ENCODE peak calls at places on chromosomes 3 and 15, in ten cellular contexts. D is cardiac muscle cell, E is lower lobe of right lung, Y is tibial nerve, O is BJ, S is tibial artery, B is ovary, N is thoracic aorta, T is uterus, V is GM23248. U is an unnamed sample.
A peak's percentile ranks its signal among the peaks of the same experiment; 100 is the strongest.

GRCh38 chr15:69337133-69337532 is 38.4 kb downstream of the PAQR5 start:
- DNase-seq in D (no peak), E (no peak), Y (no peak), O (no peak), S (no peak), B (no peak), N (no peak), T (no peak), V (peak; percentile 23), U (no peak)

GRCh38 chr3:76812649-76813048 is 227.2 kb upstream of the ROBO2 start:
- DNase-seq in D (no peak), E (no peak), Y (no peak), O (no peak), S (no peak), B (no peak), N (no peak), T (no peak), V (no peak), U (no peak)

GRCh38 chr3:57972421-57973111 is 35.7 kb upstream of the FLNB start:
- DNase-seq in D (no peak), E (no peak), Y (no peak), O (no peak), S (no peak), B (no peak), N (no peak), T (no peak), V (no peak), U (no peak)

GRCh38 chr15:93173369-93173768 is 84.4 kb upstream of the RGMA start:
- DNase-seq in D (peak; percentile 49), E (no peak), Y (no peak), O (peak; percentile 15), S (no peak), B (no peak), N (no peak), T (no peak), V (peak; percentile 61), U (no peak)

GRCh38 chr3:129413687-129414506 is 14.5 kb downstream of the EFCAB12 start:
- DNase-seq in D (peak; percentile 96), E (no peak), Y (no peak), O (peak; percentile 83), S (peak; percentile 29), B (peak; percentile 54), N (no peak), T (no peak), V (peak; percentile 93), U (peak; percentile 17)

GRCh38 chr3:41690766-41691563 is 270.9 kb downstream of the ULK4 start:
- DNase-seq in D (peak; percentile 35), E (no peak), Y (no peak), O (no peak), S (no peak), B (no peak), N (no peak), T (no peak), V (no peak), U (no peak)

GRCh38 chr3:96803860-96804259 is 10.5 kb upstream of the EPHA6 start:
- DNase-seq in D (no peak), E (no peak), Y (no peak), O (no peak), S (no peak), B (no peak), N (no peak), T (no peak), V (no peak), U (no peak)

GRCh38 chr3:16300881-16301359 is 35.9 kb downstream of the OXNAD1 start:
- DNase-seq in D (no peak), E (no peak), Y (no peak), O (no peak), S (no peak), B (no peak), N (no peak), T (no peak), V (no peak), U (no peak)

GRCh38 chr3:118742760-118743159 is 291.9 kb downstream of the IGSF11 start:
- DNase-seq in D (no peak), E (no peak), Y (no peak), O (no peak), S (no peak), B (no peak), N (no peak), T (no peak), V (no peak), U (no peak)

GRCh38 chr3:187963003-187963676 is 190.8 kb upstream of the LPP start:
- DNase-seq in D (no peak), E (no peak), Y (no peak), O (no peak), S (no peak), B (no peak), N (no peak), T (no peak), V (no peak), U (no peak)

GRCh38 chr15:88975891-88976290 is 62.7 kb upstream of the MFGE8 start:
- DNase-seq in D (peak; percentile 78), E (no peak), Y (no peak), O (no peak), S (no peak), B (no peak), N (no peak), T (no peak), V (peak; percentile 40), U (no peak)

GRCh38 chr3:5784656-5785055 is 597.1 kb downstream of the EDEM1 start:
- DNase-seq in D (no peak), E (no peak), Y (no peak), O (no peak), S (no peak), B (no peak), N (no peak), T (no peak), V (no peak), U (no peak)

GRCh38 chr3:120683213-120683612 is 1.2 kb upstream of the HGD start:
- DNase-seq in D (peak; percentile 12), E (no peak), Y (no peak), O (no peak), S (no peak), B (no peak), N (no peak), T (no peak), V (peak; percentile 4), U (no peak)

GRCh38 chr3:120052225-120052624 is 42.0 kb downstream of the GSK3B start:
- DNase-seq in D (no peak), E (no peak), Y (no peak), O (no peak), S (no peak), B (no peak), N (no peak), T (no peak), V (no peak), U (no peak)

DNA sequence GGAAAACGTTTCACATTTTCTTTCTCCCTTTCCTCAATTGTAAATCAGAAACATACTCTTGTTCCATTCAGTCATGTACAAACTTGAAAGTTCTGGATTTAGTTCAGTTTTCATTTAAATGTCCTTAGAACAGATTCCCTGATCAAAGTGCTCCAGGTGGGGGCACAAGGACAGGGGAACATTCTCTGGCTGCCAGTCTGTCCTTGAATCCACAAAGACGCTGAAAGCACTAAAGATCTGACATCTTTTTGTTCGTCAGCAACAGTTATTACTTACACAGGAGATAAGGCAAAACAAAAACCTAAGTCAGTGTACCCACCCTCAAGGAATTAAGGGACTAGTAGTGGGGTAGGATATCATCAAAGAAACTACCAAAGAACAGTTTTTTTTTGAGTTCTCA is 139.2 kb downstream of the GHSR start:
- DNase-seq in D (no peak), E (no peak), Y (no peak), O (no peak), S (no peak), B (no peak), N (no peak), T (no peak), V (no peak), U (no peak)
- H3K36me3 ChIP-seq in D (peaks cover 24% of the 10 kb centered on the region), E (peaks cover 62% of the 10 kb centered on the region), Y (no peaks in the 10 kb centered on the region), O (peaks cover 19% of the 10 kb centered on the region), S (peaks cover 40% of the 10 kb centered on the region), B (no peaks in the 10 kb centered on the region), N (peaks cover 20% of the 10 kb centered on the region), T (no peaks in the 10 kb centered on the region), V (peaks cover 68% of the 10 kb centered on the region), U (no peaks in the 10 kb centered on the region)

GRCh38 chr3:130960139-130960779 is 66.4 kb downstream of the ASTE1 start:
- DNase-seq in D (no peak), E (no peak), Y (no peak), O (no peak), S (no peak), B (no peak), N (no peak), T (no peak), V (peak; percentile 63), U (no peak)

GRCh38 chr3:130950641-130951040 is 56.8 kb downstream of the ATP2C1 start:
- DNase-seq in D (peak; percentile 37), E (no peak), Y (no peak), O (no peak), S (no peak), B (no peak), N (no peak), T (no peak), V (peak; percentile 66), U (no peak)

GRCh38 chr3:130956281-130956680 is 62.4 kb downstream of the ATP2C1 start:
- DNase-seq in D (no peak), E (no peak), Y (no peak), O (no peak), S (no peak), B (no peak), N (no peak), T (no peak), V (no peak), U (no peak)

GRCh38 chr3:130956721-130957120 is 62.8 kb downstream of the ATP2C1 start:
- DNase-seq in D (no peak), E (no peak), Y (no peak), O (no peak), S (no peak), B (no peak), N (no peak), T (no peak), V (no peak), U (no peak)

GRCh38 chr3:130955481-130955880 is 61.6 kb downstream of the ATP2C1 start:
- DNase-seq in D (no peak), E (no peak), Y (no peak), O (no peak), S (no peak), B (no peak), N (no peak), T (no peak), V (no peak), U (no peak)
- H3K36me3 ChIP-seq in D (peaks cover 13% of the 10 kb centered on the region), E (peaks cover 68% of the 10 kb centered on the region), Y (no peaks in the 10 kb centered on the region), O (no peaks in the 10 kb centered on the region), S (peaks cover 42% of the 10 kb centered on the region), B (no peaks in the 10 kb centered on the region), N (peaks cover 3% of the 10 kb centered on the region), T (no peaks in the 10 kb centered on the region), V (peaks cover 35% of the 10 kb centered on the region), U (peaks cover 4% of the 10 kb centered on the region)

GRCh38 chr3:126473292-126474168 is 2.2 kb downstream of the ZXDC start:
- DNase-seq in D (no peak), E (peak; percentile 28), Y (no peak), O (no peak), S (no peak), B (no peak), N (no peak), T (no peak), V (no peak), U (no peak)
- H3K36me3 ChIP-seq in D (peaks cover 13% of the 10 kb centered on the region), E (peaks cover 34% of the 10 kb centered on the region), Y (no peaks in the 10 kb centered on the region), O (peaks cover 13% of the 10 kb centered on the region), S (peaks cover 36% of the 10 kb centered on the region), B (no peaks in the 10 kb centered on the region), N (peaks cover 22% of the 10 kb centered on the region), T (no peaks in the 10 kb centered on the region), V (peaks cover 20% of the 10 kb centered on the region), U (peaks cover 3% of the 10 kb centered on the region)

DNA sequence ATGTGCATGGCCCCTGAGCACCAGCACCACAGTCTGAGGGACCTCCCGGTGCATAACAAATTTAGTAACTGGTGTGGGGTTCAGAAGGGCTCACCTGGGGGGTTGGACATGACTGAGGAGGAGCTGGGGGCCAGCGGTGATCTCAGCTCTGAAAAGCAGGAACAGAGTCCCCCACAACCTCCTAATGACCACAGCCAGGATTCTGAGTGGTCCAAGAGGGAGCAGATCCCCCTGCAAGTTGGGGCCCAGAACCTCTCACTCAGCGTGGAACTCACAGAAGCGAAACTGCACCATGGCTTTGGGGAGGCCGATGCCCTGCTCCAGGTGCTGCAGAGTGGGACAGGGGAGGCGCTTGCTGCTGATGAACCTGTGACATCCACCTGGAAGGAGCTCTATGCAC is 43.0 kb downstream of the CDAN1 start:
- DNase-seq in D (no peak), E (no peak), Y (no peak), O (no peak), S (no peak), B (no peak), N (no peak), T (no peak), V (no peak), U (no peak)
- H3K36me3 ChIP-seq in D (no peaks in the 10 kb centered on the region), E (peaks cover 88% of the 10 kb centered on the region), Y (no peaks in the 10 kb centered on the region), O (peaks cover 2% of the 10 kb centered on the region), S (peaks cover 84% of the 10 kb centered on the region), B (no peaks in the 10 kb centered on the region), N (peaks cover 31% of the 10 kb centered on the region), T (no peaks in the 10 kb centered on the region), V (no peaks in the 10 kb centered on the region), U (no peaks in the 10 kb centered on the region)

U was measured in breast epithelium.